ENCODE peak calls at places on chromosomes 11 and 22, in eight cellular contexts. One of them, this sample, is unnamed.

GRCh38 chr22:19290400-19291217 is 910 bp downstream of the CLTCL1 start:
- DNase-seq in lung: no peak
- DNase-seq in A673: peak
- DNase-seq in left lung: no peak
- DNase-seq in tibial nerve: no peak
- DNase-seq in osteocyte: peak
- DNase-seq in astrocyte of the spinal cord: peak
- DNase-seq in retinal pigment epithelial cell: no peak
- DNase-seq in this sample: no peak

GRCh38 chr11:130839950-130840666 is 76.2 kb downstream of the SNX19 start:
- DNase-seq in A673: no peak
- DNase-seq in osteocyte: no peak
- DNase-seq in lung: no peak
- DNase-seq in left lung: no peak
- DNase-seq in astrocyte of the spinal cord: peak
- DNase-seq in retinal pigment epithelial cell: no peak
- DNase-seq in tibial nerve: no peak
- DNase-seq in this sample: no peak

GRCh38 chr11:130390071-130390758 is 38.2 kb downstream of the ADAMTS8 start:
- DNase-seq in A673: peak
- DNase-seq in lung: no peak
- DNase-seq in retinal pigment epithelial cell: no peak
- DNase-seq in astrocyte of the spinal cord: peak
- DNase-seq in osteocyte: no peak
- DNase-seq in tibial nerve: no peak
- DNase-seq in left lung: no peak
- DNase-seq in this sample: no peak

GRCh38 chr22:20238567-20239062 is 29.5 kb downstream of the RTN4R start:
- DNase-seq in osteocyte: no peak
- DNase-seq in left lung: peak
- DNase-seq in A673: peak
- DNase-seq in lung: peak
- DNase-seq in tibial nerve: no peak
- DNase-seq in retinal pigment epithelial cell: peak
- DNase-seq in astrocyte of the spinal cord: no peak
- DNase-seq in this sample: peak

GRCh38 chr11:116413861-116414260 is 358.9 kb downstream of the BUD13 start:
- DNase-seq in osteocyte: no peak
- DNase-seq in lung: no peak
- DNase-seq in retinal pigment epithelial cell: no peak
- DNase-seq in left lung: no peak
- DNase-seq in astrocyte of the spinal cord: no peak
- DNase-seq in tibial nerve: no peak
- DNase-seq in A673: no peak
- DNase-seq in this sample: no peak

GRCh38 chr11:15711311-15711710 is 596.6 kb downstream of the INSC start:
- DNase-seq in A673: no peak
- DNase-seq in lung: no peak
- DNase-seq in astrocyte of the spinal cord: no peak
- DNase-seq in left lung: no peak
- DNase-seq in tibial nerve: no peak
- DNase-seq in osteocyte: no peak
- DNase-seq in retinal pigment epithelial cell: no peak
- DNase-seq in this sample: no peak

GRCh38 chr11:111660822-111661221 is 58.6 kb downstream of the SIK2 start:
- DNase-seq in A673: no peak
- DNase-seq in lung: no peak
- DNase-seq in osteocyte: no peak
- DNase-seq in astrocyte of the spinal cord: no peak
- DNase-seq in tibial nerve: no peak
- DNase-seq in left lung: no peak
- DNase-seq in retinal pigment epithelial cell: no peak
- DNase-seq in this sample: no peak

GRCh38 chr22:19139001-19139356 is 5.5 kb downstream of the ESS2 start:
- DNase-seq in osteocyte: no peak
- DNase-seq in tibial nerve: no peak
- DNase-seq in left lung: no peak
- DNase-seq in astrocyte of the spinal cord: no peak
- DNase-seq in retinal pigment epithelial cell: no peak
- DNase-seq in lung: no peak
- DNase-seq in A673: no peak
- DNase-seq in this sample: no peak

GRCh38 chr11:93081694-93082093 is 112.2 kb downstream of the MTNR1B start:
- DNase-seq in astrocyte of the spinal cord: no peak
- DNase-seq in osteocyte: no peak
- DNase-seq in left lung: no peak
- DNase-seq in retinal pigment epithelial cell: no peak
- DNase-seq in lung: no peak
- DNase-seq in tibial nerve: no peak
- DNase-seq in A673: no peak
- DNase-seq in this sample: no peak

GRCh38 chr11:16958833-16959232 is 55.4 kb downstream of the PLEKHA7 start:
- DNase-seq in astrocyte of the spinal cord: no peak
- DNase-seq in tibial nerve: no peak
- DNase-seq in retinal pigment epithelial cell: no peak
- DNase-seq in left lung: no peak
- DNase-seq in A673: no peak
- DNase-seq in osteocyte: no peak
- DNase-seq in lung: no peak
- DNase-seq in this sample: no peak

GRCh38 chr11:20790622-20791021 is 121.2 kb downstream of the NELL1 start:
- DNase-seq in tibial nerve: no peak
- DNase-seq in A673: no peak
- DNase-seq in astrocyte of the spinal cord: no peak
- DNase-seq in retinal pigment epithelial cell: no peak
- DNase-seq in left lung: no peak
- DNase-seq in osteocyte: no peak
- DNase-seq in lung: no peak
- DNase-seq in this sample: no peak

GRCh38 chr11:111766834-111767142 is 599 bp upstream of the PPP2R1B start:
- DNase-seq in osteocyte: no peak
- DNase-seq in A673: no peak
- DNase-seq in retinal pigment epithelial cell: no peak
- DNase-seq in left lung: no peak
- DNase-seq in tibial nerve: no peak
- DNase-seq in astrocyte of the spinal cord: no peak
- DNase-seq in lung: no peak
- DNase-seq in this sample: no peak

GRCh38 chr11:5737672-5738071 is 1.4 kb downstream of the OR56B1 start:
- DNase-seq in osteocyte: no peak
- DNase-seq in astrocyte of the spinal cord: no peak
- DNase-seq in left lung: no peak
- DNase-seq in lung: no peak
- DNase-seq in A673: no peak
- DNase-seq in tibial nerve: no peak
- DNase-seq in retinal pigment epithelial cell: peak
- DNase-seq in this sample: no peak

GRCh38 chr11:33307984-33308383 is 50.8 kb downstream of the HIPK3 start:
- DNase-seq in left lung: no peak
- DNase-seq in osteocyte: no peak
- DNase-seq in astrocyte of the spinal cord: no peak
- DNase-seq in tibial nerve: no peak
- DNase-seq in lung: no peak
- DNase-seq in retinal pigment epithelial cell: no peak
- DNase-seq in A673: peak
- DNase-seq in this sample: no peak

GRCh38 chr22:37633693-37634504 is 5.6 kb upstream of the SH3BP1 start:
- DNase-seq in left lung: peak
- DNase-seq in osteocyte: peak
- DNase-seq in tibial nerve: peak
- DNase-seq in retinal pigment epithelial cell: no peak
- DNase-seq in lung: peak
- DNase-seq in A673: peak
- DNase-seq in astrocyte of the spinal cord: peak
- DNase-seq in this sample: peak
- TF ChIP-seq CTCF in left lung: no peak
- TF ChIP-seq CTCF in osteocyte: peak
- TF ChIP-seq CTCF in tibial nerve: peak
- TF ChIP-seq CTCF in retinal pigment epithelial cell: peak
- TF ChIP-seq CTCF in lung: no peak
- TF ChIP-seq CTCF in A673: peak
- TF ChIP-seq CTCF in astrocyte of the spinal cord: peak
- TF ChIP-seq CTCF in this sample: peak

DNA sequence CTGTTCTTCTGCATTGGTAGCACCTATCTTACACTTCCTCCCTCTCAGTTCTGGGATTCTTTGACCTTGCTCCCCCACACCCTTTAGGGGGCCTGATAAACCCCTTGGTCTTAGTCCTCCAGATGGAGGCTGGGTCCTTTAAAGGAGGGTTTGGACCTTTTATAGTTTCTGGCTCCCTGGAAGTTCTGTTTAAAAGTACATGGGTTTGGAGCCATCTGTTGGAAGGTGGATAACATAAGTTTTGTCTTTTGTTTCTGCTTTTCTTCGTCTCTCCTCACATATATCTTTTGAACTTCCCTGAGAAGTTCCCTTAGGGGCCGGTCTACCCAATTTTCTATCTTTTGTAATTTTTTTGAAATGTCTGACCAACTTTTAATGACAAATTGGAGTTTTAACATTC is 17.9 kb upstream of the HYLS1 start:
- DNase-seq in astrocyte of the spinal cord: no peak
- DNase-seq in A673: no peak
- DNase-seq in retinal pigment epithelial cell: no peak
- DNase-seq in left lung: no peak
- DNase-seq in osteocyte: no peak
- DNase-seq in tibial nerve: no peak
- DNase-seq in lung: no peak
- DNase-seq in this sample: no peak
- TF ChIP-seq CTCF in astrocyte of the spinal cord: no peak
- TF ChIP-seq CTCF in A673: no peak
- TF ChIP-seq CTCF in retinal pigment epithelial cell: no peak
- TF ChIP-seq CTCF in left lung: no peak
- TF ChIP-seq CTCF in osteocyte: no peak
- TF ChIP-seq CTCF in tibial nerve: no peak
- TF ChIP-seq CTCF in lung: no peak
- TF ChIP-seq CTCF in this sample: no peak

GRCh38 chr11:76695767-76696166 is 25.2 kb upstream of the LRRC32 start:
- DNase-seq in astrocyte of the spinal cord: no peak
- DNase-seq in tibial nerve: no peak
- DNase-seq in A673: no peak
- DNase-seq in retinal pigment epithelial cell: no peak
- DNase-seq in osteocyte: no peak
- DNase-seq in left lung: no peak
- DNase-seq in lung: no peak
- DNase-seq in this sample: no peak

GRCh38 chr11:76699461-76700091 is 29.0 kb upstream of the LRRC32 start:
- DNase-seq in astrocyte of the spinal cord: no peak
- DNase-seq in A673: no peak
- DNase-seq in osteocyte: no peak
- DNase-seq in left lung: no peak
- DNase-seq in lung: no peak
- DNase-seq in retinal pigment epithelial cell: no peak
- DNase-seq in tibial nerve: no peak
- DNase-seq in this sample: no peak

GRCh38 chr11:76696756-76697155 is 26.2 kb upstream of the LRRC32 start:
- DNase-seq in osteocyte: no peak
- DNase-seq in lung: no peak
- DNase-seq in left lung: no peak
- DNase-seq in retinal pigment epithelial cell: no peak
- DNase-seq in astrocyte of the spinal cord: no peak
- DNase-seq in A673: no peak
- DNase-seq in tibial nerve: no peak
- DNase-seq in this sample: no peak

GRCh38 chr11:76700177-76701100 is 29.9 kb upstream of the LRRC32 start:
- DNase-seq in left lung: no peak
- DNase-seq in tibial nerve: no peak
- DNase-seq in astrocyte of the spinal cord: peak
- DNase-seq in osteocyte: no peak
- DNase-seq in A673: peak
- DNase-seq in retinal pigment epithelial cell: peak
- DNase-seq in lung: peak
- DNase-seq in this sample: no peak

GRCh38 chr11:76698321-76699043 is 27.9 kb upstream of the LRRC32 start:
- DNase-seq in left lung: no peak
- DNase-seq in retinal pigment epithelial cell: no peak
- DNase-seq in osteocyte: no peak
- DNase-seq in lung: no peak
- DNase-seq in astrocyte of the spinal cord: no peak
- DNase-seq in tibial nerve: no peak
- DNase-seq in A673: peak
- DNase-seq in this sample: no peak
- TF ChIP-seq CTCF in left lung: no peak
- TF ChIP-seq CTCF in retinal pigment epithelial cell: peak
- TF ChIP-seq CTCF in osteocyte: peak
- TF ChIP-seq CTCF in lung: no peak
- TF ChIP-seq CTCF in astrocyte of the spinal cord: peak
- TF ChIP-seq CTCF in tibial nerve: no peak
- TF ChIP-seq CTCF in A673: peak
- TF ChIP-seq CTCF in this sample: no peak

GRCh38 chr11:9974375-9974774 is 310.5 kb downstream of the SWAP70 start:
- DNase-seq in tibial nerve: no peak
- DNase-seq in left lung: no peak
- DNase-seq in astrocyte of the spinal cord: no peak
- DNase-seq in lung: no peak
- DNase-seq in A673: no peak
- DNase-seq in osteocyte: no peak
- DNase-seq in retinal pigment epithelial cell: no peak
- DNase-seq in this sample: no peak
- TF ChIP-seq CTCF in tibial nerve: no peak
- TF ChIP-seq CTCF in left lung: no peak
- TF ChIP-seq CTCF in astrocyte of the spinal cord: no peak
- TF ChIP-seq CTCF in lung: no peak
- TF ChIP-seq CTCF in A673: no peak
- TF ChIP-seq CTCF in osteocyte: no peak
- TF ChIP-seq CTCF in retinal pigment epithelial cell: no peak
- TF ChIP-seq CTCF in this sample: no peak

This sample was measured in B cell.